ENCODE peak calls at places on chromosome 9, in eight cellular contexts. L, G, C, I, R, U, D and Z are unnamed samples.

GRCh38 chr9:22244141-22245011 is 202.2 kb upstream of the DMRTA1 start:
- DNase-seq in L (peak; percentile 5), G (no peak), C (no peak), I (no peak), R (peak; percentile 67), U (peak; percentile 77), D (peak; percentile 32), Z (no peak)

GRCh38 chr9:112332977-112333638 is at the start of gene PTBP3:
- DNase-seq in L (peak; percentile 75), G (peak; percentile 71), C (peak; percentile 47), I (peak; percentile 46), R (peak; percentile 79), U (peak; percentile 81), D (peak; percentile 74), Z (peak; percentile 62)

GRCh38 chr9:114112325-114112724 is 13.2 kb upstream of the KIF12 start:
- DNase-seq in L (no peak), G (no peak), C (no peak), I (no peak), R (no peak), U (no peak), D (no peak), Z (no peak)

GRCh38 chr9:133779081-133779480 is 40.9 kb upstream of the SARDH start:
- DNase-seq in L (no peak), G (no peak), C (no peak), I (no peak), R (no peak), U (no peak), D (no peak), Z (no peak)

GRCh38 chr9:136664000-136664798 is 1.5 kb downstream of the EGFL7 start:
- DNase-seq in L (no peak), G (no peak), C (no peak), I (no peak), R (no peak), U (no peak), D (no peak), Z (no peak)

GRCh38 chr9:6715755-6716643 is 41.8 kb upstream of the KDM4C start:
- DNase-seq in L (peak; percentile 80), G (peak; percentile 40), C (peak; percentile 82), I (no peak), R (peak; percentile 83), U (peak; percentile 63), D (peak; percentile 85), Z (no peak)

GRCh38 chr9:136757328-136757727 is 715 bp downstream of the LCN8 start:
- DNase-seq in L (no peak), G (no peak), C (no peak), I (no peak), R (no peak), U (no peak), D (no peak), Z (no peak)

GRCh38 chr9:99834474-99834873 is 12.8 kb downstream of the NR4A3 start:
- DNase-seq in L (no peak), G (no peak), C (no peak), I (no peak), R (no peak), U (no peak), D (no peak), Z (no peak)

GRCh38 chr9:20811872-20812271 is 127.8 kb downstream of the FOCAD start:
- DNase-seq in L (no peak), G (no peak), C (no peak), I (no peak), R (no peak), U (peak; percentile 28), D (no peak), Z (no peak)

GRCh38 chr9:35798658-35799366 is 7.4 kb downstream of the NPR2 start:
- DNase-seq in L (no peak), G (peak; percentile 21), C (no peak), I (no peak), R (peak; percentile 65), U (no peak), D (no peak), Z (no peak)

GRCh38 chr9:126325779-126326178 is 850 bp upstream of the MVB12B start:
- DNase-seq in L (no peak), G (no peak), C (no peak), I (no peak), R (no peak), U (no peak), D (no peak), Z (no peak)

GRCh38 chr9:89022071-89022721 is 30.9 kb downstream of the S1PR3 start:
- DNase-seq in L (no peak), G (no peak), C (no peak), I (no peak), R (no peak), U (peak; percentile 86), D (no peak), Z (no peak)

GRCh38 chr9:92970467-92970923 is 23.2 kb downstream of the FGD3 start:
- DNase-seq in L (no peak), G (no peak), C (no peak), I (no peak), R (peak; percentile 27), U (no peak), D (no peak), Z (no peak)

GRCh38 chr9:123544007-123544827 is 188.2 kb downstream of the CRB2 start:
- DNase-seq in L (peak; percentile 6), G (no peak), C (peak; percentile 35), I (no peak), R (peak; percentile 31), U (peak; percentile 65), D (no peak), Z (no peak)

GRCh38 chr9:81492710-81493447 is 196.5 kb downstream of the TLE1 start:
- DNase-seq in L (no peak), G (no peak), C (peak; percentile 10), I (no peak), R (peak; percentile 79), U (peak; percentile 95), D (no peak), Z (no peak)

GRCh38 chr9:100098241-100098886 is 436 bp downstream of the ERP44 start:
- DNase-seq in L (peak; percentile 5), G (peak; percentile 5), C (no peak), I (no peak), R (peak; percentile 79), U (peak; percentile 38), D (peak; percentile 46), Z (peak; percentile 17)

GRCh38 chr9:134221273-134222017 is 57.1 kb upstream of the RNU6ATAC start:
- DNase-seq in L (no peak), G (no peak), C (no peak), I (no peak), R (no peak), U (no peak), D (no peak), Z (no peak)

GRCh38 chr9:75265525-75265972 is 177.2 kb downstream of the OSTF1 start:
- DNase-seq in L (peak; percentile 3), G (no peak), C (peak; percentile 31), I (peak; percentile 9), R (peak; percentile 56), U (peak; percentile 60), D (peak; percentile 22), Z (no peak)